ENCODE peak calls at places on chromosomes 1 and 21, in six cellular contexts. R is upper lobe of left lung, X is HCT116, T is HepG2, G is K562, J is GM12878. M is an unnamed sample.

GRCh38 chr1:64320470-64320869 is 117.0 kb downstream of the UBE2U start:
- ATAC-seq in R (no peak), J (no peak), X (no peak), T (no peak), G (no peak), M (no peak)

GRCh38 chr21:15134711-15135110 is 69.9 kb upstream of the NRIP1 start:
- ATAC-seq in J (no peak), R (no peak), X (no peak), G (no peak), T (no peak), M (no peak)

GRCh38 chr1:240691521-240692338 is 79.8 kb upstream of the GREM2 start:
- ATAC-seq in R (no peak), G (no peak), T (peak), J (no peak), X (no peak), M (peak)

GRCh38 chr1:203751051-203751450 is 13.9 kb upstream of the LAX1 start:
- ATAC-seq in X (no peak), T (no peak), J (no peak), G (no peak), R (no peak), M (no peak)

GRCh38 chr1:57600424-57600823 is 176.6 kb upstream of the DAB1 start:
- ATAC-seq in G (no peak), X (no peak), J (no peak), R (no peak), T (no peak), M (no peak)

GRCh38 chr1:8443558-8444194 is 125.8 kb downstream of the SLC45A1 start:
- ATAC-seq in G (peak), J (peak), X (peak), T (peak), R (peak), M (no peak)

GRCh38 chr1:177355575-177355974 is 184.8 kb downstream of the BRINP2 start:
- ATAC-seq in J (peak), T (peak), R (no peak), G (no peak), X (peak), M (no peak)

GRCh38 chr1:153470707-153471106 is 10.3 kb upstream of the S100A7 start:
- ATAC-seq in X (no peak), R (no peak), T (no peak), J (no peak), G (no peak), M (no peak)

GRCh38 chr1:109113787-109114568 is at the start of gene ELAPOR1:
- ATAC-seq in X (no peak), J (peak), T (no peak), G (no peak), R (peak), M (peak)

GRCh38 chr21:36727886-36728285 is 29.0 kb downstream of the SIM2 start:
- ATAC-seq in G (peak), T (no peak), X (no peak), J (no peak), R (no peak), M (no peak)

GRCh38 chr1:6378096-6378746 is 15.3 kb downstream of the ACOT7 start:
- ATAC-seq in R (no peak), X (peak), T (peak), G (peak), J (no peak), M (no peak)

GRCh38 chr1:6380037-6380436 is 13.5 kb downstream of the ACOT7 start:
- ATAC-seq in R (no peak), J (no peak), X (no peak), G (no peak), T (no peak), M (no peak)

GRCh38 chr1:6373961-6374720 is 19.4 kb downstream of the ACOT7 start:
- ATAC-seq in G (no peak), T (no peak), X (no peak), J (no peak), R (no peak), M (no peak)
- TF ChIP-seq POLR2AphosphoS5 in G (no peak), T (no peak), X (no peak), J (no peak), R (no peak), M (no peak)

GRCh38 chr1:201704439-201704792 is 124.5 kb upstream of the IPO9 start:
- ATAC-seq in G (no peak), T (no peak), J (no peak), R (no peak), X (no peak), M (no peak)

GRCh38 chr1:201702936-201703335 is 126.0 kb upstream of the IPO9 start:
- ATAC-seq in G (peak), X (no peak), T (no peak), J (peak), R (no peak), M (no peak)

GRCh38 chr1:201705389-201705788 is 123.6 kb upstream of the IPO9 start:
- ATAC-seq in R (no peak), X (no peak), J (no peak), G (no peak), T (no peak), M (no peak)

GRCh38 chr1:201701831-201702230 is 127.1 kb upstream of the IPO9 start:
- ATAC-seq in X (no peak), J (no peak), G (no peak), T (no peak), R (no peak), M (no peak)

DNA sequence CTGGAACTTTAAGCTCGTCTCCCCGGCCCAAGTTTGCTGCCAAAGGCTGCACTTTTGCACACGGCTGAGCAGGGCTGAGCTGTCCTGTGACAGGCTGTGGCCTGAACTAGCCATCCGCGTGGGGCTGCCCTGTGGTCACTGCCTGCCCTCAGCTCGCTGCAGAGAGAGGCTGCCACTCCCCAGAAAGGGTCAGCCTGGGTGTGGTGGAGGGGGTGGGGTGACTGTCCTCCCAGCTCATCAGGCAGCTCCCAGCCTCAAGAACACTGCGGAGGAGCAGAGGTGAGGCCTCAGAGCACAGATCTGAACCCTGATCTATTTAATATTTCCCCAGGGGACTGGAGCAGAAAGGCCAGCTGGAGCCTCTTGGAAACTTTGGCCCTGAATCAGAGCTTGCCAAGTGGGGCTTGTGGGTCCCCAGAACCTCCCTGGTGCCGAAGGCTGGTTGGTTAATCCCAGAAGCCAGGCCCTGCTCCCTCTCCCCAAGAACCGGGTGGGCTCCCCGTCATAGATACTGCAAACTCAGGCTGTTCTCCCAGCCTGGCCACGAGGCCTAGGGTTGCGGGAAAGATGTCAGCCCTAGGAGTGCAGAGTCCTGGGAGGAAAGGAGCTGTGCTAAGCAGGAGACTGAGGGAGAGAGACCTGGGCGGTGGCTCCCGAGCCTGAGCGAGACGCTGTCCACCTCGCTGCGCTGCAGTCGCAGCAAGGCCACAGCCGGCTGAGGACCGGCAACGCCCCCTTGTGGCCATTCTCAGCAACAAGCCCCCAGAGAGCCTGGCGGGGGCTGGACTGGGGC is 125.1 kb upstream of the IPO9 start:
- ATAC-seq in G (peak), X (peak), J (peak), R (peak), T (peak), M (peak)
- H3K27ac ChIP-seq in G (no peak), X (no peak), J (no peak), R (no peak), T (no peak), M (peak)

GRCh38 chr1:211132681-211133392 is 1.1 kb downstream of the KCNH1 start:
- ATAC-seq in R (no peak), X (no peak), G (no peak), T (no peak), J (no peak), M (no peak)
- H3K4me3 ChIP-seq in R (peak), X (no peak), G (no peak), T (no peak), J (no peak), M (peak)

GRCh38 chr1:243420968-243421675 is 165.3 kb downstream of the SDCCAG8 start:
- ATAC-seq in T (no peak), J (no peak), R (peak), X (no peak), G (peak), M (no peak)

GRCh38 chr1:243416510-243416909 is 160.7 kb downstream of the SDCCAG8 start:
- ATAC-seq in T (no peak), G (no peak), J (peak), R (no peak), X (no peak), M (no peak)

GRCh38 chr1:243422362-243422761 is 166.5 kb downstream of the SDCCAG8 start:
- ATAC-seq in G (no peak), X (no peak), T (no peak), J (no peak), R (no peak), M (no peak)

GRCh38 chr1:243420369-243420768 is 164.5 kb downstream of the SDCCAG8 start:
- ATAC-seq in X (no peak), T (no peak), J (no peak), R (no peak), G (no peak), M (no peak)

DNA sequence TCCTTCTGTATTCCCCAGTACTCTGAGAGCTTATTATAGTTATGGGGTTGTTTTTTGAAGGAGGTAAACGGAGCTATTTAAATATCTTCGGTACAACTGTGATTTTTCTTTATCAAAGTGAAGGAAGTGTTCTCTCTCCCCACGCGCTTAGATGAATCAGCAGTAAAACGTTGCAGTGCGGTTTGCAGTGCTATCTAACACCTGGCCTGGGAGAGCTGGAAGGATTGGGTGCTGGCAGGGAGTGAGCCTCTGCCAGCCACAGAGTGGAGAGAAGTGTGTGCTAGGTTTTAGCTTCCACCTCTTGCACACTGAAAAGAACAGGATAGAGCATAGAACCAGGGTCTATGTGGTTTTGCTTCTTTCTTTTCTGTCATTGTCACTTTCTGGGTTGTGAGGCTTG is 165.9 kb downstream of the SDCCAG8 start:
- ATAC-seq in G (peak), X (no peak), T (no peak), J (peak), R (peak), M (no peak)
- TF ChIP-seq POLR2AphosphoS5 in G (peak), X (no peak), T (no peak), J (no peak), R (no peak), M (no peak)

DNA sequence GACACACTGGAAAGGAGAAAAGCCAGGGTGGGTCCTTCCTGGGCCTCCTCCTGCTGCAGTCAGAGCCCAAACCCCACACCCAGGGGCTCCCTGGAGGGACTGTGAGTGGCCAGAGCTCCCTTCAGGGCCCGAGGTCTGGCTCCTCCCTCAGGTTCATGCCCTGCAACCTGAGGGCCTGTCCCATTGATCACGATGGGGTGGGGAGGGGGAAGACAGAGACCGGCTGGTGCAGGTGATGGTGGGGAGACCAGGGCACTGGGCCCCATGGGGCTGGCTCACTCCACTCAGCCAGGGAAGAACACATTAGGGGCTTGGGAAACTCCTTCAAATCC is 30.1 kb upstream of the NPPB start:
- ATAC-seq in J (no peak), T (no peak), R (no peak), G (no peak), X (no peak), M (no peak)
- H3K27ac ChIP-seq in J (no peak), T (no peak), R (no peak), G (no peak), X (no peak), M (no peak)

GRCh38 chr1:43203859-43204258 is 31.7 kb downstream of the CFAP57 start:
- ATAC-seq in T (no peak), J (no peak), X (no peak), R (no peak), G (no peak), M (no peak)

GRCh38 chr1:43205671-43206070 is 33.5 kb downstream of the CFAP57 start:
- ATAC-seq in R (no peak), X (no peak), T (no peak), G (no peak), J (no peak), M (no peak)

GRCh38 chr1:43204394-43204793 is 32.3 kb downstream of the CFAP57 start:
- ATAC-seq in J (peak), X (no peak), G (no peak), R (no peak), T (no peak), M (no peak)

GRCh38 chr1:43206721-43207228 is 34.6 kb downstream of the CFAP57 start:
- ATAC-seq in G (no peak), X (peak), T (peak), J (no peak), R (peak), M (peak)

DNA sequence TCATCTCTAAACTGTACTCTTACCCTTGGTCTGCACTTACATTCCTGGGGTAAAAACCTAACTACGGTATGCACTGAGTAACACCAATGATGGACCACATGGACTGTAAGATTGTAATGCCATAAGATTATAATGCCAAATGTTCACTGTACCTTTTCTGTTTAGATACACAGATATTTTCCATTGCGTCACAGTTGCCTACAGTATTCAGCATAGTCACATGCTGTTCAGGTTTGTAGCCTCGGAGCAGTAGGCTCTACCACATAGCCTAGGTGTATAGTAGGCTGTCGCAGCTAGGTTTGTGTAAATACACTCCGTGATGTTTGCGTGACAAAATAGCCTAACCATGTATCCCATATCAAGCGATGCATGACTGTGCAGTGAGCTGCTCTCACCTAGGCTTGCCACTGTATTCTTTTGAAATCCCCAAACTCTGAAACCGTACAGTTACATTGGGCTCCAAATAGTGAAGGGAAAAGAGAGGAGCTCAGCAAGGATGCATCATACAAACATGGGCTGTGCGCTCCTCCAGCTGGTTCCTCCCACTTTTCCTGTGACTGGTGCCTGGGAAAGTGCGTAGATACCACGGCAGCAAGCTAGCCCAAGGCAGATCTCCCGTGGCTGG is 35.2 kb downstream of the CFAP57 start:
- ATAC-seq in T (peak), X (peak), G (no peak), R (peak), J (no peak), M (peak)
- H3K4me3 ChIP-seq in T (no peak), X (peak), G (no peak), R (peak), J (no peak), M (no peak)

DNA sequence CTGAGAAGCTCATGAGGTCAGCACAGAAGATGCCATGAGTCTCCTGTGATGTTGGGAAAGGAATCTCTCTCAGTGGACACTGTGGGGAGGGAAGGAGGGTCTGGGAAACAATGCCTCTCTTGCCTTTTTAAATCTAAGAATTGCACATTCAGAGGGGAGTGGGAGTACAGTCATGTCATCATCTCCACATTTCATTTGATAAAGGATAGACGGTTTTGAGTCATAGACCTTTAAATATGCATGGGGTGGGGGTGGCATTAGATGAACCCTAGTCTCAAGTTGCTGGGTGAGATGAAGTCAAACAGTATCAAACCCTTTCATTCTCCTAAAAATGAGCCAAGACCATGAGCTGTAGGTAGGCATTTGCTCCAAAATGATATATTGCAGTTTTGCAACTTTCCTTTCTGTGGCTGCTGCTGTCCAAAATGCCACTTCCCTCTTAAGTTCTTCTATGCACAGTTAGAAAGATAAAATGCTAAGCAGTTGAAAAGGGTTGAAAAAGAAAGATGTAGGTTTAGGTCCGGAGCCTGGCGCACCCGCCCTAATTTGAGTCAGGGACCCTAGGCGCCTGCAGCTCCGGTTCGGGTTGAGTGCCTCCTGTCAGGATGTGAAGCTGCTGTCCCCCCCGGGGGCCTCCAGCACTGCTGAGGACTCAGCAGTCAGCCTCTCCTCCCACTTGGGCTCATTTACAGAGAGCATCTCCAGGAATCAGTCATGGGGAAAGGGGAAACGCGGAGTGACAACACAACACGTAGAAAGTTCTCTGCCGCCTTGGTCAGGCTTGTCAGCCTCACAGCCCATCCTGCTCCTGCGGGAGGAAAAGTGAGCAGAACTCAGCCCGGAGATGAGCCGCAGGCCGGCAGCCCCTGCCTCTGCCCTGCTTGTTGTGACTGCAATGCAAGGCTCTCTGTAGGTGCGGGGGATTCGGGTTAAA is 479.3 kb upstream of the RUNX1 start:
- ATAC-seq in T (no peak), J (peak), G (peak), R (peak), X (no peak), M (peak)
- TF ChIP-seq POLR2AphosphoS5 in T (no peak), J (no peak), G (no peak), R (no peak), X (no peak), M (no peak)

GRCh38 chr1:204830671-204831585 is 39.7 kb upstream of the NFASC start:
- ATAC-seq in T (no peak), G (no peak), R (no peak), J (no peak), X (no peak), M (no peak)

GRCh38 chr1:204836856-204837255 is 33.8 kb upstream of the NFASC start:
- ATAC-seq in J (no peak), X (no peak), R (no peak), G (no peak), T (no peak), M (no peak)

GRCh38 chr1:204834752-204835151 is 35.9 kb upstream of the NFASC start:
- ATAC-seq in T (no peak), G (no peak), R (no peak), X (no peak), J (no peak), M (no peak)

GRCh38 chr1:204837440-204838084 is 33.1 kb upstream of the NFASC start:
- ATAC-seq in J (no peak), G (peak), T (peak), X (peak), R (no peak), M (no peak)

DNA sequence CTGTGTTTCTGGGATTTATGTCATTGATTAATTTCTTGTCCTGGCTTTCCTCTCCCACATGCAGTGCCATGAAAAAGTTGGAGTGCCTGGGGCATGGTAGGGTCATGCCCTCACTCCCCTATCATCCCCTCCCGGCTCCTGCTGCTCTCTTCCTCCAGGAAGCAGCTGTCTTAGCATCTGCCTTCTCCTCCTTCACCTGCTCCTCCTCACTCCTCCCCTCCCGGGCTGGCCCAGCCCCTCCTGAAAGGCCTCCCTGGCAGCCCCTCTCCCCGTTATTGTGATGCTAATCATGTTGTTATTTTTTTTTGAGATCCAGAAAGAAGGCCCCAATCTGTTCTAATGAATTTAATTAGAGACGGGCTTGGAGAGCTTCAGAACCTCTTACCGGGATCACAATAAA is 36.3 kb upstream of the NFASC start:
- ATAC-seq in G (no peak), R (no peak), X (no peak), J (no peak), T (no peak), M (no peak)
- H3K27ac ChIP-seq in G (no peak), R (no peak), X (no peak), J (no peak), T (no peak), M (no peak)

GRCh38 chr1:245086389-245086969 is 68.3 kb upstream of the KIF26B start:
- ATAC-seq in T (peak), R (no peak), G (no peak), X (no peak), J (no peak), M (no peak)
- H3K4me3 ChIP-seq in T (no peak), R (no peak), G (no peak), X (no peak), J (no peak), M (no peak)